ENCODE peak calls at places on chromosomes 6 and 20, in four cellular contexts. V is cardiac muscle cell, U is HepG2, L is uterus. F is an unnamed sample.

GRCh38 chr6:33164665-33165373 is 27.4 kb downstream of the COL11A2 start:
- DNase-seq in V (no peak), L (no peak), U (no peak), F (no peak)

GRCh38 chr20:62609170-62609786 is 33.0 kb upstream of the SLCO4A1 start:
- DNase-seq in L (no peak), V (no peak), U (no peak), F (no peak)

GRCh38 chr20:25280574-25281535 is 33.0 kb downstream of the PYGB start:
- DNase-seq in L (peak), V (no peak), U (no peak), F (no peak)

GRCh38 chr6:39688494-39688893 is 36.7 kb downstream of the KIF6 start:
- DNase-seq in U (no peak), L (no peak), V (peak), F (no peak)

GRCh38 chr6:80508885-80509630 is 402.6 kb downstream of the BCKDHB start:
- DNase-seq in V (peak), U (peak), L (no peak), F (no peak)

GRCh38 chr6:49558233-49558632 is 7.8 kb downstream of the C6orf141 start:
- DNase-seq in V (no peak), L (no peak), U (no peak), F (no peak)

GRCh38 chr20:36303831-36304230 is 2.3 kb upstream of the DLGAP4 start:
- DNase-seq in L (no peak), U (no peak), V (no peak), F (no peak)

GRCh38 chr6:112831022-112831421 is 483.9 kb downstream of the RFPL4B start:
- DNase-seq in L (no peak), U (no peak), V (no peak), F (no peak)

GRCh38 chr6:128487055-128487454 is 33.3 kb downstream of the PTPRK start:
- DNase-seq in L (no peak), V (no peak), U (peak), F (peak)

GRCh38 chr6:76682842-76683241 is 610.4 kb upstream of the IMPG1 start:
- DNase-seq in L (no peak), U (peak), V (peak), F (no peak)

GRCh38 chr6:90483116-90483839 is 103.6 kb downstream of the MAP3K7 start:
- DNase-seq in L (no peak), U (no peak), V (peak), F (no peak)

DNA sequence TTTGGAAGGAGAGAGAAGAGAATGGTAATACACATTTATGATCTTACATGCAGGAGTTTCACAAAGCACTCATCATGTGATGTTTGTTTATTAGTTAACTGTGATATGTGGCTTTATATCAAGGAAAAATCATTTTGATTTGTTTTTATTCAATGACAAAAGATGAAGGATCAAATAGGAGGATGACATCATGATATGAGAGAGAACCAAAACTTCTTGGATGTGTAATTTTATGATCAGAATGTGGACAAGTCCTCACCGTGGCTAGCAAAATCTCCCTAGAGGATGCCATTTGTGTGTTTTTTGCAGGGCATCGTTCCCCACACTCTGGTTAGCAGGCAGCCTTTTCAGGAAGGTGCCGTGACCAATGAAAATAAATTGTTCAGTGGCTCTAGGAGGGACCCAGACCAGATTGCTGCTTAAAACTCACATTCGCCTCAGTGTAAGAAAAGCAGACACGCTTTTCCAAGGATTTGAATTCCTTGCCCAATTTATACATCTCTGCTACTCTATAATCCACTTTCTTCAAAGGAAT is 552.7 kb downstream of the NKAIN2 start:
- DNase-seq in U (no peak), L (no peak), V (no peak), F (no peak)
- H3K27ac ChIP-seq in U (no peak), L (no peak), V (no peak), F (no peak)

DNA sequence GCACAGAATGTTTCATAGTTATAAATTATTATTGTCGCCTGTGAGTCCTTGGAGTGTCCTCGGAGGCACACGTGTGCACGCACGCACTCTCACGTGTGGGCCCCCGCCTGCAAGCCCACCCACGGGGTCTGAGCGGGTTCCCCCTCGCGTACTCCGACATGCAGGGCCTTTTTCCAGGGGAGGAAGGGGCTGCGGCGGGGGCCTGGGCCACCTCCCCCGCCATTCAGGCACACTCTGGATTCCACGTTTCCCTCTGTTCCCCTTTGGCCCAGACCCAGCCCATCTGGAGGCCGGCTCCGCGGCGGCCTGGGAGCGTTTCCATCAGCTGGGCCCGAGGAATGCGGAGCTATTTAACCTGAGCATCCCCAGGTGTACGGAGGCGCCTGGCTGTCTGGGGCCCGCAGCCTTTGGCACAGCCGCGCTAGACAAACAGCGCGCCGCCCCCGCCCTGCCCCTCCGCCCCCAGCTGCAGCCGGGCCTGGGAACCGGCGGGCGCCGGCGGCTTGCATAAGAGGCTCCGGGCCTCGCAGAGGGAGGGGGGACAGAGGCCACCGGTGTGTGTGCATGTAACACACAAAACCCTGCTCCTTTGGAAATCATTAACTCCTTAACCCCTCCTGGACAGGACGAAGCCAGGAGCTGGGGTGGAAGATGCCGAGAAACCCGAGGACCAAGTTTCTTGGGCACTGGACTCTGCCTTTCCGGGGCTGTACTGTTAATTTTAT is 3.3 kb downstream of the ID1 start:
- DNase-seq in V (peak), L (peak), U (peak), F (no peak)
- H3K4me3 ChIP-seq in V (no peak), L (no peak), U (peak), F (no peak)

GRCh38 chr6:132604635-132605150 is 15.2 kb upstream of the TAAR5 start:
- DNase-seq in L (no peak), V (no peak), U (no peak), F (no peak)
- H3K27ac ChIP-seq in L (no peak), V (no peak), U (no peak), F (no peak)

GRCh38 chr6:108194503-108194902 is 28.7 kb downstream of the NR2E1 start:
- DNase-seq in U (no peak), V (no peak), L (no peak), F (no peak)
- H3K4me3 ChIP-seq in U (no peak), V (no peak), L (no peak), F (no peak)